ENCODE peak calls at places on chromosomes 5 and 9, in six cellular contexts. G is CD4-positive, alpha-beta T cell; Z is osteocyte; Y is GM12865; F is pancreas; W is spleen. H is an unnamed sample.

GRCh38 chr5:95350631-95351030 is 40.5 kb upstream of the FAM81B start:
- DNase-seq in Z (no peak), G (no peak), Y (no peak), F (no peak), W (no peak), H (no peak)

GRCh38 chr5:61311836-61312808 is 19.9 kb upstream of the ZSWIM6 start:
- DNase-seq in F (no peak), G (no peak), Y (no peak), W (no peak), Z (no peak), H (no peak)

GRCh38 chr9:104577263-104577662 is 8.3 kb downstream of the OR13C8 start:
- DNase-seq in F (no peak), Y (no peak), Z (no peak), W (no peak), G (no peak), H (no peak)

GRCh38 chr5:68535121-68535520 is 319.6 kb downstream of the PIK3R1 start:
- DNase-seq in Y (no peak), G (no peak), F (no peak), Z (no peak), W (no peak), H (no peak)

GRCh38 chr9:4397917-4398316 is 92.4 kb upstream of the SLC1A1 start:
- DNase-seq in W (no peak), F (no peak), Y (no peak), Z (no peak), G (no peak), H (no peak)

GRCh38 chr5:155004138-155004744 is 9.3 kb upstream of the KIF4B start:
- DNase-seq in W (no peak), Z (no peak), F (no peak), Y (peak; percentile 56), G (no peak), H (peak; percentile 49)

GRCh38 chr5:67010684-67011409 is 185.8 kb downstream of the CD180 start:
- DNase-seq in W (no peak), Y (no peak), G (no peak), F (no peak), Z (no peak), H (no peak)

GRCh38 chr5:171312129-171312819 is 3.2 kb downstream of the TLX3 start:
- DNase-seq in F (peak; percentile 65), W (no peak), Z (no peak), Y (no peak), G (no peak), H (no peak)

GRCh38 chr9:129273136-129273895 is 95.3 kb upstream of the IER5L start:
- DNase-seq in F (no peak), Z (no peak), Y (no peak), W (peak; percentile 48), G (no peak), H (no peak)

GRCh38 chr9:131034268-131034667 is 25.3 kb downstream of the LAMC3 start:
- DNase-seq in Y (no peak), W (no peak), Z (no peak), F (no peak), G (no peak), H (no peak)

GRCh38 chr5:34609951-34610431 is 46.1 kb upstream of the RAI14 start:
- DNase-seq in Y (no peak), Z (no peak), F (no peak), W (no peak), G (no peak), H (no peak)

GRCh38 chr5:122723606-122724352 is 51.1 kb upstream of the SNX2 start:
- DNase-seq in Z (no peak), W (no peak), Y (peak; percentile 75), G (no peak), F (no peak), H (peak; percentile 7)

GRCh38 chr5:7374186-7374585 is 21.8 kb upstream of the ADCY2 start:
- DNase-seq in F (no peak), Z (no peak), Y (no peak), W (no peak), G (no peak), H (no peak)

GRCh38 chr5:120139039-120139438 is 325.1 kb upstream of the PRR16 start:
- DNase-seq in F (no peak), Y (no peak), G (no peak), Z (no peak), W (no peak), H (no peak)

GRCh38 chr9:34125681-34126206 is 754 bp downstream of the DCAF12 start:
- DNase-seq in Z (no peak), G (no peak), Y (peak; percentile 5), W (peak; percentile 62), F (no peak), H (peak; percentile 28)

GRCh38 chr9:38392235-38393127 is at the start of gene ALDH1B1:
- DNase-seq in Y (peak; percentile 87), W (peak; percentile 95), Z (peak; percentile 92), G (peak; percentile 41), F (peak; percentile 96), H (peak; percentile 74)
- TF ChIP-seq CTCF in Y (peak; percentile 20), W (no peak), Z (peak; percentile 15), G (no peak), F (no peak), H (no peak)

DNA sequence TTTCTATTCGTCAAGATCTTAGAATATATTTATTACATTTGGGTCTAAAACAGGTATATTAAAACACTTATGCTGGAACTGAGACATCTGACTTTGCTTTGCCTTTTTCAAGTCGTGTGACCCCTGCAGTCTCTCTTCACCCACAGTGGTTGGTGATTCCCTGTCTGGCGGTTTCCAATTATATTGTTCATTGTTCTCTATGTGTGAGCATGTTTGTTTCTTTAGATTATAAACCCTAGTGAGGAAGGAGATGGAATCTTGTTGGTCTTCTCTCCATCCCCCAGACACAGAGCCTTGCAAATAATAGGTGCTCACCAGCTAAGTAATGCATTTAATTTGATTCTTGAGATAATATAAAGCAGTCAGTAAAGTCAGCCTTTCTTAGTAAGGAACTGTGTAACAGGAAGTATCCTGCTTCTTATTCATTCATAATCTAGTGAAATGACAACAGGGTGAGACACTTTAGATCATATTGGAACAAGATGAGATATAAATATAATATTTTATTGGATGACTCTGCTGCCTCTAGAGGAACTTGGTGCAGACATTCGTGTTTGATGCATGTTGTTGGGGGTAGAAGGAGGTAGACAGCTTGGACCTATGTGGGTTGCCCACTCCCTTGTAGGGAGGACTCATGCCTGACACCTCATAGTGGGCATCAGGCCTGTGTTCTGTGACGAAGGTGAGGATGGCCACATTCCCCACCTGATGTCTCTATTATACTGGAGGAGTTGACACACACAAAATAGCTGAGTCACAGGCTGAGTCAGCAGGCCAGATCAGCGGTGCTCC is 88.1 kb downstream of the FGF1 start:
- DNase-seq in Y (no peak), F (no peak), W (no peak), Z (no peak), G (no peak), H (peak; percentile 32)
- TF ChIP-seq CTCF in Y (no peak), F (no peak), W (no peak), Z (no peak), G (no peak), H (no peak)

DNA sequence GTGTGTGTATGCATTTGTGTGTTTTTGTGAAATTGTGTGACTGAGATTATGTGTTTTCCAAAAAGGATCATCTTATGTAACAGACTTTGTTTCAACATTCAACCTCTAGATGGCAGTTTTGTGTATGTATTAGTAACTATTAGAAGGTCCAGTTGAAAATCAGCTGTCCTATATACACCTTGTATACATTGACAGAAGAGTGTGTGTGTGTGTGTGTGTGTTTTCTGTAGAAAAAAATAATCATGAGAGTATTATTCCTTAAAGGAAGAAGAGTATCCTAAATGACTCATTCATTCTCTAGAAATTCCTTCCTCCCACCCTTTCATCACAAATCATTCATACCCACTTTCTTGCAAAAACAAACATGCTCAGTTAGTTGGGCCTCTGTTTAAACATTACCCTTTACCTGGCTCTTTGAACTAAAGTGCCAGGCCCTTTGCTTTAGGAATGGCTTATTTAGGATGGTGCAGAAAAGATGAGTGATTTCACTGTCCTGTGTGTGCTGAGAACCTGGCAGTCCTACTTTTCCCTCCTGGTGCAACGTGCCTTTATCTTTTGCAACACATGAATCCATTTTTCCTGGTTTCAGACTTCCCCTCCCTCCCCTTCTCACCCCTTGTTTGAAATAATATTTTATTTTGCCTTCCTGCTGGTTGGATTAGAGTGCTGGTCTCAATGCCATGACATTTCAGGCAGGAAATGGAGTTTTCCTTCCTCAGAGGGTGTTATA is 152.2 kb downstream of the ARHGAP26 start:
- DNase-seq in W (no peak), F (no peak), Y (peak; percentile 67), Z (no peak), G (no peak), H (no peak)
- TF ChIP-seq CTCF in W (peak; percentile 49), F (no peak), Y (peak; percentile 38), Z (peak; percentile 61), G (peak; percentile 50), H (peak; percentile 41)

DNA sequence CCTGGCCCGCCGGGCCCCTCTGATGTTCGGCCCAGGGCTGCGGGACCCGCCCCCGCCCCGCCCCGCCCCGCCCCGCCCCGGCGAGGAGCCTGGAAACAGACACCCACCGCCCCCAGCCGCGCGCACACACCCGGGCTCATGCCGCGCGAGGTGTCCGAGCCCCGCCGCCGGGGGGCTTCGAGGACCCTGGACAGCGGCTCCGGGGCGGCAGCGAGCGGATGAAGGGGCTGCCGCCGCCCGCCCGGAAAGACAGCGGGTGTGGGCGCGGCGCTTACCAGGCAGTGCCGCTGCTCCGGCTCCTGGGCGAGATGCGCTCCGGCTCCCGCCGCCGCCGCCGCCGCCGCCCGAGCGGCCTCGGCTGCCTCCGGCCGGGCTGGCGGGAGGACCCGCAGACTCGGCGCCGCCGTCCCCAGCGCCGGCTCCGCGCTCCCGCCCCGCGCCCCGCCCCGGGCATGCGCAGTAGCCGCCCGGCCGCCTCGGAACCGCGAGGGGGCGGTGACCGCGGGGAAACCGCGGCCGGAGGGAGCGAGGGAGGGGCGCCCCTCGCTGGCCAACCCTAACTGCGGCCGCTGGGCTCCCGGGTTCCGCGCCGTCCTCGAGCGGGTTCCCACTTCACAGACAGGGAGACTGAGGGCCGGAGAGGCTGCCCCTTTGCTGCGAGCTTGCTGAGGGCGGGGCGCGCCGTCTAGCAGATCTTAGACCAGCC is at the start of gene GPRIN1:
- DNase-seq in Z (peak; percentile 91), F (no peak), W (peak; percentile 88), Y (peak; percentile 77), G (peak; percentile 28), H (peak; percentile 42)
- TF ChIP-seq CTCF in Z (peak; percentile 50), F (no peak), W (peak; percentile 23), Y (peak; percentile 11), G (no peak), H (no peak)

GRCh38 chr5:13357937-13358336 is 586.6 kb downstream of the DNAH5 start:
- DNase-seq in F (no peak), Z (no peak), W (no peak), Y (no peak), G (no peak), H (no peak)
- TF ChIP-seq CTCF in F (no peak), Z (no peak), W (no peak), Y (no peak), G (no peak), H (no peak)

H was measured in activated CD8-positive, alpha-beta T cell treated with anti-CD3 and anti-CD28 coated beads for 36 hours.